ENCODE peak calls at places on chromosomes 12 and 14, in six cellular contexts. One of them, this sample, is unnamed.

GRCh38 chr12:131591714-131592709 is 118.9 kb upstream of the SFSWAP start:
- DNase-seq in lower lobe of right lung: no peak
- DNase-seq in fibroblast of pulmonary artery: no peak
- DNase-seq in stomach: no peak
- DNase-seq in CD8-positive, alpha-beta T cell: no peak
- DNase-seq in psoas muscle: no peak
- DNase-seq in this sample: no peak

GRCh38 chr14:68547305-68548193 is 245.3 kb downstream of the ZFP36L1 start:
- DNase-seq in lower lobe of right lung: no peak
- DNase-seq in fibroblast of pulmonary artery: peak
- DNase-seq in stomach: peak
- DNase-seq in CD8-positive, alpha-beta T cell: no peak
- DNase-seq in psoas muscle: peak
- DNase-seq in this sample: no peak

GRCh38 chr12:121620328-121620891 is 5.9 kb upstream of the ORAI1 start:
- DNase-seq in lower lobe of right lung: no peak
- DNase-seq in fibroblast of pulmonary artery: no peak
- DNase-seq in stomach: no peak
- DNase-seq in CD8-positive, alpha-beta T cell: no peak
- DNase-seq in psoas muscle: no peak
- DNase-seq in this sample: no peak

GRCh38 chr14:76780875-76781647 is 19.8 kb downstream of the VASH1 start:
- DNase-seq in lower lobe of right lung: no peak
- DNase-seq in fibroblast of pulmonary artery: peak
- DNase-seq in stomach: no peak
- DNase-seq in CD8-positive, alpha-beta T cell: no peak
- DNase-seq in psoas muscle: no peak
- DNase-seq in this sample: no peak

GRCh38 chr12:5718680-5719079 is 226.4 kb downstream of the ANO2 start:
- DNase-seq in lower lobe of right lung: peak
- DNase-seq in fibroblast of pulmonary artery: no peak
- DNase-seq in stomach: no peak
- DNase-seq in CD8-positive, alpha-beta T cell: no peak
- DNase-seq in psoas muscle: no peak
- DNase-seq in this sample: no peak

GRCh38 chr14:30869525-30870150 is 4.7 kb upstream of the COCH start:
- DNase-seq in lower lobe of right lung: no peak
- DNase-seq in fibroblast of pulmonary artery: no peak
- DNase-seq in stomach: no peak
- DNase-seq in CD8-positive, alpha-beta T cell: no peak
- DNase-seq in psoas muscle: no peak
- DNase-seq in this sample: no peak

GRCh38 chr14:22118894-22119477 is 445.4 kb upstream of the OR4E1 start:
- DNase-seq in lower lobe of right lung: no peak
- DNase-seq in fibroblast of pulmonary artery: no peak
- DNase-seq in stomach: no peak
- DNase-seq in CD8-positive, alpha-beta T cell: no peak
- DNase-seq in psoas muscle: no peak
- DNase-seq in this sample: no peak

GRCh38 chr12:2098852-2099251 is 46.1 kb downstream of the CACNA1C start:
- DNase-seq in lower lobe of right lung: no peak
- DNase-seq in fibroblast of pulmonary artery: no peak
- DNase-seq in stomach: no peak
- DNase-seq in CD8-positive, alpha-beta T cell: no peak
- DNase-seq in psoas muscle: no peak
- DNase-seq in this sample: no peak

GRCh38 chr12:16349132-16349463 is 1.7 kb downstream of the MGST1 start:
- DNase-seq in lower lobe of right lung: peak
- DNase-seq in fibroblast of pulmonary artery: peak
- DNase-seq in stomach: peak
- DNase-seq in CD8-positive, alpha-beta T cell: no peak
- DNase-seq in psoas muscle: peak
- DNase-seq in this sample: no peak

GRCh38 chr12:75725505-75726120 is 214.2 kb upstream of the KRR1 start:
- DNase-seq in lower lobe of right lung: no peak
- DNase-seq in fibroblast of pulmonary artery: peak
- DNase-seq in stomach: no peak
- DNase-seq in CD8-positive, alpha-beta T cell: no peak
- DNase-seq in psoas muscle: no peak
- DNase-seq in this sample: no peak

GRCh38 chr12:123772074-123772473 is 10.0 kb downstream of the DNAH10 start:
- DNase-seq in lower lobe of right lung: no peak
- DNase-seq in fibroblast of pulmonary artery: no peak
- DNase-seq in stomach: no peak
- DNase-seq in CD8-positive, alpha-beta T cell: no peak
- DNase-seq in psoas muscle: no peak
- DNase-seq in this sample: no peak

GRCh38 chr14:101083564-101084435 is 180.3 kb upstream of the RTL1 start:
- DNase-seq in lower lobe of right lung: no peak
- DNase-seq in fibroblast of pulmonary artery: no peak
- DNase-seq in stomach: peak
- DNase-seq in CD8-positive, alpha-beta T cell: no peak
- DNase-seq in psoas muscle: no peak
- DNase-seq in this sample: no peak
- TF ChIP-seq CTCF in lower lobe of right lung: no peak
- TF ChIP-seq CTCF in fibroblast of pulmonary artery: peak
- TF ChIP-seq CTCF in stomach: no peak
- TF ChIP-seq CTCF in CD8-positive, alpha-beta T cell: no peak
- TF ChIP-seq CTCF in psoas muscle: no peak
- TF ChIP-seq CTCF in this sample: peak

DNA sequence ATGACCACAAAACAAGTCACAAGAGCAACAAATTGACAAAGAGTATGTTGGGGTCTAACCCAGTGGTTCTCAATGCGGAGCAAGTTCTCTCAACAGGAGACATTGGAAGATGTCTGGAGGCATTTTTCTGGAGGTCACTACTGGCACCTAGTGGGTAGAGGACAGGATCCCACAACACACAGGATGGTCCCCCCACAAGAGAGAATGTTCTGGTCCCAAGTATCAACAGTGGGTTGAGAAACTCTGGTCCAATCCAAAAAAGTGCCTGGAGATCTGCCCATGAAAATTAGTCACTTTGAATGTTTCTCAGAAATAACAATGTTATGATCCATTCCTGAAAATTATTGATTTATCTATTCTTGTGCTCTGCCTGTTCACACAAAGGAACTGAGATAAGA is 3.3 kb downstream of the SSH1 start:
- DNase-seq in lower lobe of right lung: no peak
- DNase-seq in fibroblast of pulmonary artery: peak
- DNase-seq in stomach: no peak
- DNase-seq in CD8-positive, alpha-beta T cell: no peak
- DNase-seq in psoas muscle: no peak
- DNase-seq in this sample: no peak
- TF ChIP-seq CTCF in lower lobe of right lung: peak
- TF ChIP-seq CTCF in fibroblast of pulmonary artery: peak
- TF ChIP-seq CTCF in stomach: no peak
- TF ChIP-seq CTCF in CD8-positive, alpha-beta T cell: no peak
- TF ChIP-seq CTCF in psoas muscle: peak
- TF ChIP-seq CTCF in this sample: no peak

GRCh38 chr12:24695657-24696329 is 253.1 kb downstream of the BCAT1 start:
- DNase-seq in lower lobe of right lung: no peak
- DNase-seq in fibroblast of pulmonary artery: no peak
- DNase-seq in stomach: no peak
- DNase-seq in CD8-positive, alpha-beta T cell: no peak
- DNase-seq in psoas muscle: no peak
- DNase-seq in this sample: no peak
- TF ChIP-seq CTCF in lower lobe of right lung: no peak
- TF ChIP-seq CTCF in fibroblast of pulmonary artery: no peak
- TF ChIP-seq CTCF in stomach: no peak
- TF ChIP-seq CTCF in CD8-positive, alpha-beta T cell: no peak
- TF ChIP-seq CTCF in psoas muscle: no peak
- TF ChIP-seq CTCF in this sample: no peak

DNA sequence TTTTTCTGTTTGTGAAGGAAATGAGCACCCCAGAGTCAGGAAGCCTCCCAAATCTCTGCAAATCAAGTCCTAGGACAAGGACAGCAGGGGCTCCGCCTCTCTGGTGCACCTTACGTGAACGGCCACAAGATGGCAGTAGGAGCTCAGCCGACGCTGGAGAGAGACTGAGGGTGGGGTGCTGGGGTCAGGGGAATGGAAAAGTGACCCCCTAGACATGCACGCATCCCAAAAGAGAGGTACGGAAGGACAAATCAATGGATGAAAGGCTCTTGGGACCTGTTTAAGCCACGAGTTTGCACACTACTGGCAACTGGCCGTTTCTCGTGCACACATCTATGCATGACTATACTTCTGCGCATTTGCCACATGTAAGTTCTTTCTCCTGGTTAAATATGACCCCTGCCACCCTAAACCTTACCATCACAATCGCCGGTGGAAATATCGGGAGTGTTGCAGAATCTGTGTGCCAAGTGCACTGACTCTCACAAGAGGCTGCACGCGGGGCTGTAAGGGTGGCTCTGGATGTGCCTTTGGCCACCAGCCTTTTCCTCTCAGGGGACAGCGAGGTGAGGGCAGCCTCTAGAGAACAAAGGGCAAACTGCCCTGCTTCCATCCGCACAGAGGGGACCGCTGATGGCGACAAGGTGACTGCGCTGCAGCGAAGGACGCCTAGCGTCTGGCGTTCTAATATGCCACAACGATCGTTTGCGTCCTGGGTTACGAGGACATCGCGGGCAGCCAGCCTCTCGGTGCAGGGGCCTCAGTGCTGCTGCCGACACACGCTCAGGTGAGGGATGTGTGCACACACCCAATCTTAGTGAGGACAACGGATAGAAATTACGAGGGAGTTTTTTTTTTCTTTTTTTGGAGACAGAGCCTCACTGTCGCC is 232.0 kb downstream of the PCNX1 start:
- DNase-seq in lower lobe of right lung: peak
- DNase-seq in fibroblast of pulmonary artery: peak
- DNase-seq in stomach: peak
- DNase-seq in CD8-positive, alpha-beta T cell: peak
- DNase-seq in psoas muscle: peak
- DNase-seq in this sample: peak
- TF ChIP-seq CTCF in lower lobe of right lung: peak
- TF ChIP-seq CTCF in fibroblast of pulmonary artery: peak
- TF ChIP-seq CTCF in stomach: peak
- TF ChIP-seq CTCF in CD8-positive, alpha-beta T cell: peak
- TF ChIP-seq CTCF in psoas muscle: peak
- TF ChIP-seq CTCF in this sample: peak

GRCh38 chr12:78641837-78642423 is 222.6 kb upstream of the SYT1 start:
- DNase-seq in lower lobe of right lung: no peak
- DNase-seq in fibroblast of pulmonary artery: peak
- DNase-seq in stomach: no peak
- DNase-seq in CD8-positive, alpha-beta T cell: no peak
- DNase-seq in psoas muscle: no peak
- DNase-seq in this sample: no peak
- TF ChIP-seq CTCF in lower lobe of right lung: no peak
- TF ChIP-seq CTCF in fibroblast of pulmonary artery: peak
- TF ChIP-seq CTCF in stomach: no peak
- TF ChIP-seq CTCF in CD8-positive, alpha-beta T cell: no peak
- TF ChIP-seq CTCF in psoas muscle: no peak
- TF ChIP-seq CTCF in this sample: peak

DNA sequence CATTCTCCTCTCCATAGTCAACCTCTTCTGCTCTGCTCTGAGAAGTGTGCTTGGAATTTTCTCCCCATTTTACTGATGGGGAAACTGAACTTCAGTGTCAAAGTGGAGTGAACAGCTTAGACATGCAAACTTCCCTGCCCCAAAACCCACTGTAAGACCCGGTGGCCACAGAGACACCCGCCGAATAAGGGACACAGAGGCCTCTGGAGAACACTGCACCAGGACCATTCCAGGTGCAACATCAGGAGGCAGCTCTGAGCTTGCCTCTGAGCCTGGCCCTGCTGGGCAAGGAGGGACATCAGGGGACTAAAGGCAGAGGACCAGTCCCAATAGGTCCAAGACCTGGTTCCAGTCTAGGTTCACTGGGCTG is 1.7 kb downstream of the HDAC7 start:
- DNase-seq in lower lobe of right lung: no peak
- DNase-seq in fibroblast of pulmonary artery: no peak
- DNase-seq in stomach: no peak
- DNase-seq in CD8-positive, alpha-beta T cell: no peak
- DNase-seq in psoas muscle: no peak
- DNase-seq in this sample: no peak
- TF ChIP-seq CTCF in lower lobe of right lung: no peak
- TF ChIP-seq CTCF in fibroblast of pulmonary artery: no peak
- TF ChIP-seq CTCF in stomach: no peak
- TF ChIP-seq CTCF in CD8-positive, alpha-beta T cell: no peak
- TF ChIP-seq CTCF in psoas muscle: no peak
- TF ChIP-seq CTCF in this sample: no peak